ENCODE peak calls at places on chromosomes 13 and 19, in six cellular contexts. G, M, I, K, J and H are unnamed samples.

GRCh38 chr13:107907065-107907464 is 308.3 kb downstream of the LIG4 start:
- DNase-seq in G (no peak), M (no peak), I (no peak), K (no peak), J (no peak), H (no peak)

GRCh38 chr13:46553886-46554855 is 1.2 kb downstream of the LRCH1 start:
- DNase-seq in J (peak), G (peak), I (no peak), M (peak), K (peak), H (peak)

GRCh38 chr13:94236132-94236531 is 243.3 kb downstream of the DCT start:
- DNase-seq in I (no peak), J (no peak), K (no peak), G (no peak), M (no peak), H (no peak)

GRCh38 chr19:13262450-13262849 is 112.2 kb downstream of the IER2 start:
- DNase-seq in M (no peak), I (no peak), J (no peak), G (no peak), K (peak), H (peak)

GRCh38 chr13:99661791-99662190 is 160.5 kb downstream of the TM9SF2 start:
- DNase-seq in K (no peak), M (no peak), I (peak), G (no peak), J (no peak), H (no peak)

GRCh38 chr19:4759388-4760284 is 31.9 kb upstream of the FEM1A start:
- DNase-seq in M (peak), G (peak), J (peak), K (peak), I (peak), H (peak)

GRCh38 chr19:18044825-18045304 is 36.9 kb downstream of the ARRDC2 start:
- DNase-seq in K (peak), M (peak), J (peak), G (peak), I (no peak), H (peak)

GRCh38 chr19:15283141-15283885 is 49.0 kb downstream of the BRD4 start:
- DNase-seq in G (peak), M (peak), I (no peak), K (peak), J (no peak), H (peak)

GRCh38 chr13:68439821-68440220 is 1209.7 kb upstream of the PCDH9 start:
- DNase-seq in G (no peak), I (no peak), K (peak), J (no peak), M (no peak), H (peak)

GRCh38 chr19:57171551-57172081 is 4.3 kb upstream of the DUXA start:
- DNase-seq in K (peak), J (peak), M (peak), I (peak), G (no peak), H (peak)

GRCh38 chr19:6743071-6743470 is 3.6 kb downstream of the TRIP10 start:
- DNase-seq in G (no peak), M (no peak), I (no peak), K (no peak), J (no peak), H (no peak)

GRCh38 chr19:45717983-45718650 is 12.6 kb downstream of the FBXO46 start:
- DNase-seq in K (no peak), G (peak), M (no peak), J (no peak), I (no peak), H (peak)

GRCh38 chr13:54133721-54134120 is 1105.1 kb downstream of the OLFM4 start:
- DNase-seq in I (no peak), J (no peak), K (no peak), G (no peak), M (no peak), H (no peak)

GRCh38 chr19:35337081-35337983 is 8.3 kb downstream of the CD22 start:
- DNase-seq in M (no peak), G (no peak), K (no peak), J (no peak), I (no peak), H (no peak)